ENCODE peak calls at places on chromosomes 3 and 15, in nine cellular contexts. V is ovary, E is brain microvascular endothelial cell, Z is stomach, G is SK-N-SH, T is foreskin fibroblast, P is astrocyte of the spinal cord, X is fibroblast of pulmonary artery, F is breast epithelium. W is an unnamed sample.

GRCh38 chr3:30604091-30604490 is 2.3 kb upstream of the TGFBR2 start:
- DNase-seq in Z (no peak), P (no peak), T (no peak), G (no peak), E (no peak), X (peak), F (no peak), V (no peak), W (peak)

GRCh38 chr3:75101329-75102147 is 487.1 kb upstream of the CNTN3 start:
- DNase-seq in V (no peak), P (no peak), T (no peak), G (no peak), F (no peak), X (no peak), E (no peak), Z (no peak), W (no peak)

GRCh38 chr3:184042617-184043016 is 10.2 kb upstream of the HTR3C start:
- DNase-seq in F (no peak), V (no peak), T (no peak), E (no peak), Z (no peak), G (no peak), P (no peak), X (no peak), W (no peak)

GRCh38 chr3:177519588-177519987 is 322.3 kb upstream of the TBL1XR1 start:
- DNase-seq in X (no peak), V (no peak), F (no peak), Z (no peak), E (no peak), P (no peak), G (no peak), T (no peak), W (no peak)

GRCh38 chr3:94561094-94561493 is 498.2 kb downstream of the NSUN3 start:
- DNase-seq in V (no peak), G (no peak), X (no peak), E (no peak), F (no peak), P (no peak), T (no peak), Z (no peak), W (no peak)

GRCh38 chr3:127458698-127459097 is 131.8 kb downstream of the TPRA1 start:
- DNase-seq in P (no peak), G (no peak), E (no peak), F (no peak), Z (no peak), X (peak), V (peak), T (peak), W (peak)

GRCh38 chr3:177144922-177145321 is 52.4 kb downstream of the TBL1XR1 start:
- DNase-seq in E (no peak), G (no peak), T (no peak), Z (no peak), X (no peak), F (no peak), V (no peak), P (no peak), W (peak)

GRCh38 chr15:80582816-80583423 is 112.2 kb upstream of the ABHD17C start:
- DNase-seq in T (no peak), X (no peak), P (no peak), G (no peak), Z (no peak), F (no peak), V (no peak), E (no peak), W (no peak)

GRCh38 chr3:111733856-111734255 is 125.2 kb upstream of the PHLDB2 start:
- DNase-seq in E (no peak), V (no peak), X (no peak), F (no peak), P (no peak), Z (no peak), G (no peak), T (no peak), W (no peak)

GRCh38 chr15:27638950-27639349 is 460.2 kb downstream of the OCA2 start:
- DNase-seq in Z (no peak), T (no peak), P (no peak), F (no peak), X (no peak), G (peak), V (no peak), E (no peak), W (no peak)
- H3K4me3 ChIP-seq in Z (no peak), T (no peak), P (no peak), F (no peak), X (no peak), G (no peak), V (no peak), E (no peak), W (no peak)

GRCh38 chr15:25689592-25689991 is 173.5 kb downstream of the ATP10A start:
- DNase-seq in V (no peak), T (no peak), G (no peak), E (no peak), Z (no peak), X (no peak), F (no peak), P (no peak), W (no peak)
- TF ChIP-seq CTCF in V (no peak), T (no peak), G (no peak), E (no peak), Z (no peak), X (no peak), F (no peak), P (no peak), W (no peak)

DNA sequence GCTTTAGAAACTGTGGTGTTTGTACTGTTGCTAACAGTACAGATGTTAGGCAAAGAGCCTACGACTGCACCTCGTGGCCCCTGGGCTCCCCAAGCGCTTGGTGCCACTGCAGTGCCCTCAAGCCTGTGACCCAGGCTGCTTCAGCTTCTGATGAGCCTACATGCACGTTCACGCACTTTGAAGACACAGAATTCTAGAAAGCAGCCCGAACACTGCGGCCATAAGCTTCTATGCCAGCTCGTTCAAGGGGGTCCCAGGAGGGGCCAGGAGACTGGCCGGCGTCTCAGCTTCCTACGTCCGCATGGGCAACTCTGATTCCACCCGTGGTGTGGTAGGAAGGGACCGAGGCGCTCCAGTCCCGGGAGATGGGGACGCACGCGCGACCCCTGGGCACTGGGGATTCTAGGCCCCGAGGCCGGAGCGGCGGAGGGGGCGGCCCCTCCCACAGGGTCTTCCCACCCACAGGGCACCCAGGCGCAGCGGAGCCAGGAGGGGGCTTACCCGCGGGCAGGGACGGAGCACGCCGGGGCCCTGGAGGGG is 653 bp downstream of the MYO5C start:
- DNase-seq in G (peak), V (no peak), Z (no peak), F (no peak), X (no peak), T (no peak), E (no peak), P (no peak), W (no peak)
- H3K4me3 ChIP-seq in G (peak), V (peak), Z (peak), F (peak), X (no peak), T (no peak), E (peak), P (peak), W (no peak)

GRCh38 chr3:107999215-107999775 is 91.5 kb downstream of the CD47 start:
- DNase-seq in E (no peak), T (peak), Z (peak), G (no peak), P (peak), V (no peak), X (no peak), F (no peak), W (no peak)
- TF ChIP-seq CTCF in E (no peak), T (no peak), Z (no peak), G (no peak), P (no peak), V (no peak), X (no peak), F (no peak), W (no peak)

GRCh38 chr3:4736284-4736861 is 242.9 kb upstream of the BHLHE40 start:
- DNase-seq in E (no peak), X (peak), V (no peak), G (no peak), T (no peak), F (peak), P (no peak), Z (peak), W (peak)
- H3K4me3 ChIP-seq in E (no peak), X (no peak), V (no peak), G (no peak), T (no peak), F (no peak), P (no peak), Z (no peak), W (no peak)

GRCh38 chr3:14602006-14602803 is 49.4 kb upstream of the CCDC174 start:
- DNase-seq in E (no peak), X (no peak), Z (no peak), G (peak), T (no peak), V (no peak), F (no peak), P (no peak), W (no peak)
- TF ChIP-seq CTCF in E (peak), X (no peak), Z (no peak), G (no peak), T (no peak), V (no peak), F (no peak), P (no peak), W (no peak)

DNA sequence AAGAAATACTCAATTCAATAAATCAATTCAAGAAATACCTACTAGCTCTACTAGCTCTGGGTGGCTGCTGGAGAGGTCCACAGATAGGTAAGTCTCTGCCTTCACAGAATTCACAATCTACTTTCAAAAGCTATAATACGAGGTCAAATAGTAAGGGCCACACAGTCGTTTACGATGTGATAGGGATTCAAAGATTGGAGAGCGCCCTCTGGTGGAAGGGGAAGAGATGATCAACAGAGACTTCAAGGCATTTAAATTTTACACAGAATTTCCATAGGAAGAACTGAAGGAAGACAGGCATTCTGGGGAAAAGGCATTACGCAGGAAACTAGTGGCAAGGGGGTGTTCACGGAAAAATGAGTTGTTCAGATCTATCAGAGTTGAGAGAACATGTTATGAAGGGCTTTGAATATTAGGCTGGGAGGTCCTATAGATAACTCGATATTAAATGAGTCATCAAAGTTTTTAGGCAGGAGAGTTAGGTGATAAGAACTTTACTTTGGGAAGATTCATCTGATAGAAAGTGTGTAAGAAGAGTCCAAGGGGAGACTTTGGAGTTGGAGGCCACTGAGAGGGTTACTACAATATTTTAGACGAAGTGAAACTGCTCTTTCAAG is 128.8 kb downstream of the FRMD5 start:
- DNase-seq in V (no peak), X (peak), E (peak), F (no peak), G (peak), P (peak), T (peak), Z (peak), W (peak)
- H3K4me3 ChIP-seq in V (no peak), X (peak), E (no peak), F (no peak), G (no peak), P (no peak), T (no peak), Z (no peak), W (no peak)

GRCh38 chr3:71879089-71879488 is 94.1 kb upstream of the PROK2 start:
- DNase-seq in P (no peak), V (no peak), Z (no peak), X (no peak), E (no peak), T (no peak), F (no peak), G (no peak), W (no peak)
- TF ChIP-seq CTCF in P (peak), V (no peak), Z (no peak), X (no peak), E (peak), T (no peak), F (no peak), G (no peak), W (peak)

GRCh38 chr15:64810499-64811326 is 14.7 kb downstream of the PIF1 start:
- DNase-seq in G (peak), Z (no peak), V (no peak), P (no peak), T (no peak), F (no peak), X (no peak), E (no peak), W (no peak)
- H3K4me3 ChIP-seq in G (no peak), Z (no peak), V (no peak), P (no peak), T (no peak), F (no peak), X (no peak), E (no peak), W (no peak)